ENCODE peak calls at places on chromosome 12, in five cellular contexts. Z is GM04504, K is tibial artery, Q is progenitor cell of endocrine pancreas, J is anterior cingulate cortex. A is an unnamed sample.

GRCh38 chr12:29611906-29612305 is 114.4 kb upstream of the OVCH1 start:
- DNase-seq in Z (no peak), K (no peak), Q (no peak), J (no peak), A (peak)

GRCh38 chr12:117228239-117228638 is 38.0 kb upstream of the FBXO21 start:
- DNase-seq in Z (no peak), K (no peak), Q (no peak), J (no peak), A (no peak)

GRCh38 chr12:131591714-131592709 is 118.9 kb upstream of the SFSWAP start:
- DNase-seq in Z (no peak), K (no peak), Q (no peak), J (no peak), A (no peak)

GRCh38 chr12:86264451-86265328 is 8.5 kb upstream of the MGAT4C start:
- DNase-seq in Z (no peak), K (no peak), Q (peak), J (no peak), A (no peak)

GRCh38 chr12:47868041-47868440 is 36.8 kb downstream of the VDR start:
- DNase-seq in Z (no peak), K (no peak), Q (no peak), J (no peak), A (no peak)

GRCh38 chr12:76878045-76878898 is 547 bp downstream of the CSRP2 start:
- DNase-seq in Z (no peak), K (peak), Q (peak), J (no peak), A (no peak)

GRCh38 chr12:94941440-94941862 is 62.0 kb downstream of the NDUFA12 start:
- DNase-seq in Z (peak), K (peak), Q (no peak), J (no peak), A (no peak)

GRCh38 chr12:49541140-49541861 is 2.5 kb downstream of the KCNH3 start:
- DNase-seq in Z (no peak), K (peak), Q (no peak), J (no peak), A (no peak)

GRCh38 chr12:39230086-39230485 is 212.8 kb downstream of the KIF21A start:
- DNase-seq in Z (no peak), K (no peak), Q (no peak), J (no peak), A (no peak)

GRCh38 chr12:6965026-6965661 is 5.3 kb downstream of the PHB2 start:
- DNase-seq in Z (peak), K (peak), Q (peak), J (peak), A (peak)

GRCh38 chr12:41473441-41473840 is 285.3 kb downstream of the PDZRN4 start:
- DNase-seq in Z (no peak), K (no peak), Q (no peak), J (no peak), A (no peak)

GRCh38 chr12:109833307-109834189 is at the start of gene TRPV4:
- DNase-seq in Z (no peak), K (no peak), Q (peak), J (no peak), A (no peak)

GRCh38 chr12:42735869-42736361 is 146.4 kb upstream of the PRICKLE1 start:
- DNase-seq in Z (no peak), K (no peak), Q (no peak), J (no peak), A (no peak)

GRCh38 chr12:132537049-132537448 is 47.1 kb downstream of the FBRSL1 start:
- DNase-seq in Z (no peak), K (no peak), Q (no peak), J (no peak), A (no peak)

GRCh38 chr12:91866566-91866965 is 279.1 kb downstream of the BTG1 start:
- DNase-seq in Z (no peak), K (no peak), Q (no peak), J (no peak), A (no peak)

GRCh38 chr12:42255875-42256261 is 17.8 kb upstream of the YAF2 start:
- DNase-seq in Z (no peak), K (no peak), Q (no peak), J (no peak), A (no peak)

GRCh38 chr12:6038160-6038559 is 86.3 kb downstream of the VWF start:
- DNase-seq in Z (no peak), K (no peak), Q (peak), J (no peak), A (no peak)

GRCh38 chr12:122852336-122853275 is 17.3 kb downstream of the HIP1R start:
- DNase-seq in Z (no peak), K (no peak), Q (no peak), J (no peak), A (no peak)

GRCh38 chr12:112443916-112444315 is 25.2 kb downstream of the PTPN11 start:
- DNase-seq in Z (no peak), K (no peak), Q (no peak), J (no peak), A (no peak)

GRCh38 chr12:75881910-75882309 is 149.7 kb downstream of the PHLDA1 start:
- DNase-seq in Z (no peak), K (no peak), Q (no peak), J (no peak), A (no peak)